ENCODE peak calls at places on chromosomes 7 and 10, in seven cellular contexts. H is fibroblast of lung, J is mesendoderm, Q is GM23338, O is DND-41, V is IMR-90, A is GM23248. D is an unnamed sample.
A peak's percentile ranks its signal among the peaks of the same experiment; 100 is the strongest.

GRCh38 chr7:89223906-89224395 is 428.4 kb upstream of the TEX47 start:
- DNase-seq in Q (no peak), H (no peak), O (no peak), V (no peak), J (no peak), A (peak; percentile 2), D (no peak)

GRCh38 chr10:57579926-57580325 is 687.8 kb downstream of the IPMK start:
- DNase-seq in O (no peak), H (peak; percentile 3), V (peak; percentile 2), Q (peak; percentile 86), J (peak; percentile 84), A (peak; percentile 37), D (peak; percentile 8)

GRCh38 chr10:102812213-102812876 is 24.9 kb downstream of the CYP17A1 start:
- DNase-seq in H (no peak), V (no peak), A (no peak), J (no peak), Q (no peak), O (peak; percentile 87), D (peak; percentile 75)

GRCh38 chr10:26384600-26384999 is 53.5 kb upstream of the APBB1IP start:
- DNase-seq in O (no peak), H (no peak), V (no peak), J (no peak), A (no peak), Q (no peak), D (no peak)

GRCh38 chr10:27744478-27745379 is 890 bp downstream of the MKX start:
- DNase-seq in V (peak; percentile 26), O (no peak), J (peak; percentile 63), A (peak; percentile 88), H (peak; percentile 38), Q (peak; percentile 66), D (no peak)

GRCh38 chr7:20532841-20533240 is 82.6 kb upstream of the ABCB5 start:
- DNase-seq in H (no peak), Q (no peak), J (no peak), O (no peak), A (peak; percentile 14), V (no peak), D (no peak)

GRCh38 chr10:90865400-90865799 is 6.4 kb upstream of the RPP30 start:
- DNase-seq in H (peak; percentile 64), O (no peak), V (peak; percentile 36), J (no peak), A (peak; percentile 69), Q (peak; percentile 19), D (peak; percentile 29)

GRCh38 chr7:36367561-36367889 is 22.1 kb upstream of the ANLN start:
- DNase-seq in J (no peak), O (no peak), H (no peak), Q (no peak), V (no peak), A (no peak), D (no peak)

GRCh38 chr7:40964610-40965009 is 738.3 kb downstream of the INHBA start:
- DNase-seq in J (no peak), H (no peak), Q (no peak), O (no peak), V (no peak), A (no peak), D (peak; percentile 39)

GRCh38 chr7:91503934-91504575 is 239.8 kb downstream of the FZD1 start:
- DNase-seq in A (no peak), O (no peak), V (no peak), Q (no peak), J (no peak), H (peak; percentile 9), D (no peak)

GRCh38 chr7:123271231-123271630 is 71.5 kb upstream of the SLC13A1 start:
- DNase-seq in V (no peak), Q (no peak), O (no peak), J (peak; percentile 95), H (peak; percentile 21), A (no peak), D (no peak)

GRCh38 chr7:123273185-123273584 is 73.4 kb upstream of the SLC13A1 start:
- DNase-seq in J (no peak), Q (no peak), V (no peak), A (no peak), H (no peak), O (no peak), D (no peak)

GRCh38 chr7:123270553-123270952 is 70.8 kb upstream of the SLC13A1 start:
- DNase-seq in J (peak; percentile 71), V (no peak), Q (no peak), A (no peak), H (no peak), O (no peak), D (no peak)

GRCh38 chr7:123271856-123272255 is 72.1 kb upstream of the SLC13A1 start:
- DNase-seq in A (no peak), Q (no peak), J (peak; percentile 69), V (no peak), O (no peak), H (no peak), D (no peak)

GRCh38 chr7:123275036-123275753 is 75.4 kb upstream of the SLC13A1 start:
- DNase-seq in H (peak; percentile 59), Q (no peak), O (no peak), A (no peak), V (no peak), J (no peak), D (no peak)
- H3K4me2 ChIP-seq in H (no peak overlapping the region), Q (no peak overlapping the region), O (no peak overlapping the region), A (no peak overlapping the region), V (no peak overlapping the region), J (no peak overlapping the region), D (no peak overlapping the region)

DNA sequence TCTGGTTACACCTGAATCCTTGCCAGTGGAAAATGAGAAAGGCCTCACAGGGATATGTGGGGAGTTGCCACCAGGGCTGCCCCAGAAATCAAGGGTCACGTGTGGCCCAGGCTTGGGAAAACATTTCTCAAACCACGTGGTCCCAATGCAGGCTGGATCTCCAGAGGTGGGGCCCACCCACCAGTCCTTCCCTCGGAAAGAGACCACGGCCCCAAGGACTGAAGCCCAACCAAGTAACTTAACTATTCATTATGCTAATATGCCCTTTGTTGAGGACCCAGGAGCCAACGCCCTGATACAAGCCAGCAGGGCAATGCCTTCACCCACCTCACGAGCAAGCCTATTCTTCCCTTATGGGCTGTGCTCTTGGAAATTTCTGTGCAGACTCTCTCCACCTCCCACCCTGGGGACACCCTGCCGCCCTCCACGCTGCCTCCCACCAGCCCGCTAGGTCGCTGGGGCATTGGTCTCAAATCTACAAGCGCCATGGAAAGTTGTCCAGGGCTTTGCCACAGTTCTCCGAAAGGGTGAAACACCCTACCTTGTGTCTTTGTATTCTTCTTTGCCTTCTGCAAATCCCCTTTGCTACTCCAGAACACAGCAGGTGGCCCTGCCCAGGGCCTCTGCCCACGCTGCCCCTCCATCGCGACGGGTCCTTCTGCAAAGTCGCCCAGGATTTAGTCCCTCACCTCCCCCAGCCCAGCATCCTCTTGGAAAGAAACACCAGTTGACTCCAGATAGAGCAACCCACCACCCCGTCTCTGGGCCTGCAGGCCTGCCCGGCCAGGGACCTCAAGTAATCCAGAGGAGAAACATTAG is 8.8 kb downstream of the TNS3 start:
- DNase-seq in O (no peak), J (peak; percentile 46), H (no peak), A (no peak), V (no peak), Q (peak; percentile 71), D (no peak)
- H3K4me1 ChIP-seq in O (no peaks in the 10 kb centered on the region), J (peaks cover 3% of the 10 kb centered on the region), H (peaks cover 60% of the 10 kb centered on the region), A (peaks cover 52% of the 10 kb centered on the region), V (peaks cover 50% of the 10 kb centered on the region), Q (peaks cover 39% of the 10 kb centered on the region), D (peaks cover 65% of the 10 kb centered on the region)

GRCh38 chr7:92606985-92607384 is 16.8 kb upstream of the FAM133B start:
- DNase-seq in H (no peak), V (no peak), Q (no peak), A (no peak), O (no peak), J (no peak), D (no peak)
- H3K4me2 ChIP-seq in H (no peak overlapping the region), V (no peak overlapping the region), Q (no peak overlapping the region), A (no peak overlapping the region), O (no peak overlapping the region), J (no peak overlapping the region), D (no peak overlapping the region)

DNA sequence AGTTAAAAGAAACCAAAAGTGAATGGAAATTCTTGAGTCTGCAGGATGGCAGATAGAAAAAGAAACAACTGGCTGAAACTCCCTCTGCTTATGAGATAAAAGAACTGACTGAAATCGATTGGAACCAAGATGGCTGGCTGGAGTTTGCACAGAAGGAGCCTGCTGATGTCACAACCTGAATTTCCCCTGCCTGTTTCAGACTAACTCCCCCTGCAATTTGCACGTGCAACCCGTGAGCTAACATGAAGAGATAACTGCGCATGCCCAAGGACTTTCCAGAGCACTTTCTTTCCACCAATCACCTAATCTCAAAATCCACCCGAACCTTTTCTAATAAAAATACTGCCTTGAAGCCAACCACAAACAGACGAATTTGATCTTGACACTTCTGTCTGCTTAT is 435.5 kb downstream of the CALN1 start:
- DNase-seq in J (no peak), O (no peak), A (no peak), H (no peak), Q (no peak), V (no peak), D (no peak)
- H3K4me1 ChIP-seq in J (no peaks in the 10 kb centered on the region), O (peaks cover 3% of the 10 kb centered on the region), A (no peaks in the 10 kb centered on the region), H (no peaks in the 10 kb centered on the region), Q (no peaks in the 10 kb centered on the region), V (no peaks in the 10 kb centered on the region), D (no peaks in the 10 kb centered on the region)

GRCh38 chr10:31888442-31888841 is 40.2 kb downstream of the ARHGAP12 start:
- DNase-seq in V (no peak), H (no peak), A (no peak), J (no peak), O (no peak), Q (no peak), D (no peak)
- H3K4me2 ChIP-seq in V (no peak overlapping the region), H (no peak overlapping the region), A (no peak overlapping the region), J (no peak overlapping the region), O (no peak overlapping the region), Q (no peak overlapping the region), D (no peak overlapping the region)

DNA sequence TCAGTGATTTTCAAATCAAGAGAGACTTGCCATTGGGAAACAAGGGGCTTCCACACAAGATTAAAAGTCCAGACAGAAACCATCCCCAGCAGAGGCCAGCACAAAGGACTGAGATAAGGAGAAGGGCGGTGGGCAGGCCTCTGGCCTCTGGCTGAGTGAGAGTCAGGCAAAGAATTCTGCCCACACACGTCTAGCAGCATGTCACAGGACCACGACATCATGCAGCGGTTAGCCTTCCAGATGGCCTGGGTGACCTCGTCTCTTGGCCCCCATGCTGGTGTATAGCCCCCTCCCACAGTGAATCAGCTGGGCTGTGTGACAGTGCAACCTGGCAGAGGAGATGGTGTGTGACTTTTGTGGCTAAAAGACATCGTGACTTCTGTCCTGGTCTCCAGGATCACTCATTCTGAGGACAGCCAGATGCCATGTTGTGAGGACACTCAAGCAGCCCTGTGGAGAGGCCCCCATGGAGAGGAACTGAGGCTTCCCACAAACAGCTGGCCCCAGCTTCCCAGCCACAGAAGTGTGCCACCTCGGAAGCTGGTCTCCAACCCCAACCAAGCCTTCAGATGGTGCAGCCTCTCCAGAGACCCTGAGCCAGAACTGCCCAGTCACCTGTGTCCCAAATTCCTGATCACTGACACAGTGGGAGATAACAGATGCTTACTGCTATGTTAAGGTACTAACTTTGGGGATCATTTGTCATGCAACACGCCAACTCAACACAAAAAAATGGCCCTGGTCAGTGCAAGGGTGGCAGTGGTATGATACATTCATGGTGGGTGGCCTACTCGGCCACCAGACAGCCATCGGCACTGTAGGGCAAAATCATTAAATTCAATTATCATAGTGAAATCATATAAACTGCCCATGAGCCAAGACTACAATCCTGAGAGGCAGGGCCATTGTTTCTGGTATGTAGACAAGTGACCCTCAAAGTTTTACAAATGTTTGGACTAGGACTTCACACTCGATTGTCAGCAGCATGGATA is 73.2 kb downstream of the TNS3 start:
- DNase-seq in H (no peak), V (peak; percentile 51), A (no peak), O (no peak), Q (no peak), J (peak; percentile 73), D (no peak)
- H3K4me1 ChIP-seq in H (peaks cover 11% of the 10 kb centered on the region), V (peaks cover 35% of the 10 kb centered on the region), A (peaks cover 24% of the 10 kb centered on the region), O (no peaks in the 10 kb centered on the region), Q (no peaks in the 10 kb centered on the region), J (peaks cover 4% of the 10 kb centered on the region), D (no peaks in the 10 kb centered on the region)

D was measured in OCI-LY7.